ENCODE peak calls at places on chromosome 1, in five cellular contexts. K, Y, J, N and V are unnamed samples.

GRCh38 chr1:223479261-223479660 is 86.0 kb downstream of the CCDC185 start:
- DNase-seq in K (no peak), J (no peak), Y (no peak), N (no peak), V (no peak)

GRCh38 chr1:29105822-29106221 is 17.9 kb downstream of the TMEM200B start:
- DNase-seq in N (no peak), K (no peak), J (no peak), Y (no peak), V (no peak)

GRCh38 chr1:17539526-17540254 is at the start of gene ARHGEF10L:
- DNase-seq in K (no peak), J (peak), Y (no peak), N (peak), V (no peak)

GRCh38 chr1:181485276-181486097 is 2.2 kb downstream of the CACNA1E start:
- DNase-seq in J (peak), Y (peak), K (no peak), N (no peak), V (peak)

GRCh38 chr1:19597463-19598309 is 46.4 kb upstream of the NBL1 start:
- DNase-seq in K (no peak), N (no peak), J (peak), Y (no peak), V (no peak)

GRCh38 chr1:154571964-154572288 is 4.3 kb downstream of the CHRNB2 start:
- DNase-seq in Y (no peak), N (no peak), K (no peak), J (no peak), V (no peak)

GRCh38 chr1:95023399-95024050 is 49.2 kb downstream of the ALG14 start:
- DNase-seq in Y (no peak), K (no peak), J (peak), N (no peak), V (no peak)

GRCh38 chr1:211951856-211952255 is 83.5 kb downstream of the INTS7 start:
- DNase-seq in J (no peak), K (no peak), N (no peak), Y (no peak), V (no peak)

GRCh38 chr1:156291226-156292061 is 4.0 kb downstream of the GLMP start:
- DNase-seq in J (peak), N (peak), Y (peak), K (peak), V (no peak)

GRCh38 chr1:201596101-201596868 is 57.4 kb downstream of the NAV1 start:
- DNase-seq in N (no peak), Y (no peak), K (no peak), J (no peak), V (no peak)

GRCh38 chr1:38258085-38258484 is 211.5 kb upstream of the POU3F1 start:
- DNase-seq in K (no peak), N (peak), Y (no peak), J (no peak), V (no peak)

GRCh38 chr1:230589951-230590350 is 52.3 kb upstream of the COG2 start:
- DNase-seq in Y (no peak), J (no peak), K (no peak), N (no peak), V (no peak)

GRCh38 chr1:61051455-61052392 is 30.6 kb upstream of the NFIA start:
- DNase-seq in N (no peak), J (no peak), Y (no peak), K (no peak), V (no peak)

GRCh38 chr1:107228704-107229103 is 87.9 kb downstream of the NTNG1 start:
- DNase-seq in K (no peak), J (no peak), N (no peak), Y (no peak), V (no peak)

GRCh38 chr1:247857069-247857985 is at the start of gene TRIM58:
- DNase-seq in Y (peak), K (no peak), N (no peak), J (no peak), V (peak)

GRCh38 chr1:207218512-207219352 is 102.7 kb upstream of the CD55 start:
- DNase-seq in N (no peak), Y (no peak), J (no peak), K (no peak), V (no peak)

GRCh38 chr1:62417351-62417999 is 19.4 kb upstream of the USP1 start:
- DNase-seq in N (no peak), Y (no peak), K (no peak), J (no peak), V (no peak)